ENCODE peak calls at places on chromosomes 1 and 21, in five cellular contexts. A, I, G, F and U are unnamed samples.

GRCh38 chr1:162387226-162388082 is 5.9 kb downstream of the C1orf226 start:
- DNase-seq in A (no peak), I (no peak), G (no peak), F (no peak), U (no peak)

GRCh38 chr21:33815153-33815707 is 100.4 kb downstream of the ATP5PO start:
- DNase-seq in A (no peak), I (no peak), G (no peak), F (no peak), U (no peak)

GRCh38 chr1:39788758-39789570 is at the start of gene BMP8B:
- DNase-seq in A (peak), I (peak), G (no peak), F (peak), U (peak)

GRCh38 chr1:179930867-179931266 is 23.7 kb upstream of the CEP350 start:
- DNase-seq in A (no peak), I (no peak), G (no peak), F (no peak), U (no peak)

GRCh38 chr1:158371188-158371953 is 17.7 kb downstream of the CD1E start:
- DNase-seq in A (no peak), I (no peak), G (no peak), F (no peak), U (no peak)

GRCh38 chr1:64245495-64245894 is 42.1 kb downstream of the UBE2U start:
- DNase-seq in A (peak), I (no peak), G (no peak), F (no peak), U (no peak)

GRCh38 chr1:171754971-171755370 is 13.1 kb upstream of the VAMP4 start:
- DNase-seq in A (no peak), I (no peak), G (no peak), F (peak), U (no peak)

GRCh38 chr1:183218039-183218618 is 32.1 kb downstream of the LAMC2 start:
- DNase-seq in A (no peak), I (no peak), G (no peak), F (no peak), U (no peak)

GRCh38 chr21:35163381-35163780 is 114.3 kb upstream of the RUNX1 start:
- DNase-seq in A (peak), I (no peak), G (no peak), F (peak), U (no peak)